ENCODE peak calls at places on chromosomes 7 and 10, in ten cellular contexts. One of them, this sample, is unnamed.

GRCh38 chr7:254337-255037 is 35.5 kb upstream of the FOXL3 start:
- DNase-seq in T-helper 1 cell: no peak
- DNase-seq in HS-5: no peak
- DNase-seq in mucosa of gallbladder: no peak
- DNase-seq in COR-L47: no peak
- DNase-seq in stimulated activated CD4-positive, alpha-beta T cell treated with anti-CD3 and anti-CD28 coated beads, TNF-alpha, amount 100 ng/mL, for 24 hours: no peak
- DNase-seq in NAMALWA: no peak
- DNase-seq in WTC11: no peak
- DNase-seq in ELR: no peak
- DNase-seq in esophagus squamous epithelium: no peak
- DNase-seq in this sample: no peak

GRCh38 chr10:71232089-71232998 is 20.0 kb downstream of the UNC5B start:
- DNase-seq in T-helper 1 cell: no peak
- DNase-seq in HS-5: no peak
- DNase-seq in mucosa of gallbladder: peak; percentile 95
- DNase-seq in COR-L47: no peak
- DNase-seq in stimulated activated CD4-positive, alpha-beta T cell treated with anti-CD3 and anti-CD28 coated beads, TNF-alpha, amount 100 ng/mL, for 24 hours: no peak
- DNase-seq in NAMALWA: no peak
- DNase-seq in WTC11: no peak
- DNase-seq in ELR: no peak
- DNase-seq in esophagus squamous epithelium: no peak
- DNase-seq in this sample: no peak

GRCh38 chr10:21398549-21399345 is 126.7 kb downstream of the SKIDA1 start:
- DNase-seq in T-helper 1 cell: no peak
- DNase-seq in HS-5: peak; percentile 24
- DNase-seq in mucosa of gallbladder: no peak
- DNase-seq in COR-L47: no peak
- DNase-seq in stimulated activated CD4-positive, alpha-beta T cell treated with anti-CD3 and anti-CD28 coated beads, TNF-alpha, amount 100 ng/mL, for 24 hours: no peak
- DNase-seq in NAMALWA: no peak
- DNase-seq in WTC11: no peak
- DNase-seq in ELR: peak; percentile 83
- DNase-seq in esophagus squamous epithelium: no peak
- DNase-seq in this sample: no peak

GRCh38 chr7:115600196-115600595 is 430.4 kb downstream of the TFEC start:
- DNase-seq in T-helper 1 cell: no peak
- DNase-seq in HS-5: no peak
- DNase-seq in mucosa of gallbladder: no peak
- DNase-seq in COR-L47: no peak
- DNase-seq in stimulated activated CD4-positive, alpha-beta T cell treated with anti-CD3 and anti-CD28 coated beads, TNF-alpha, amount 100 ng/mL, for 24 hours: no peak
- DNase-seq in NAMALWA: no peak
- DNase-seq in WTC11: no peak
- DNase-seq in ELR: no peak
- DNase-seq in esophagus squamous epithelium: no peak
- DNase-seq in this sample: no peak

GRCh38 chr10:59587083-59587755 is 122.4 kb downstream of the SLC16A9 start:
- DNase-seq in T-helper 1 cell: no peak
- DNase-seq in HS-5: no peak
- DNase-seq in mucosa of gallbladder: no peak
- DNase-seq in COR-L47: no peak
- DNase-seq in stimulated activated CD4-positive, alpha-beta T cell treated with anti-CD3 and anti-CD28 coated beads, TNF-alpha, amount 100 ng/mL, for 24 hours: no peak
- DNase-seq in NAMALWA: no peak
- DNase-seq in WTC11: no peak
- DNase-seq in ELR: no peak
- DNase-seq in esophagus squamous epithelium: no peak
- DNase-seq in this sample: no peak

GRCh38 chr7:15757041-15757995 is 70.8 kb upstream of the MEOX2 start:
- DNase-seq in T-helper 1 cell: no peak
- DNase-seq in HS-5: no peak
- DNase-seq in mucosa of gallbladder: no peak
- DNase-seq in COR-L47: no peak
- DNase-seq in stimulated activated CD4-positive, alpha-beta T cell treated with anti-CD3 and anti-CD28 coated beads, TNF-alpha, amount 100 ng/mL, for 24 hours: no peak
- DNase-seq in NAMALWA: no peak
- DNase-seq in WTC11: no peak
- DNase-seq in ELR: no peak
- DNase-seq in esophagus squamous epithelium: no peak
- DNase-seq in this sample: no peak

GRCh38 chr7:28028471-28028870 is 152.1 kb downstream of the JAZF1 start:
- DNase-seq in T-helper 1 cell: no peak
- DNase-seq in HS-5: no peak
- DNase-seq in mucosa of gallbladder: no peak
- DNase-seq in COR-L47: no peak
- DNase-seq in stimulated activated CD4-positive, alpha-beta T cell treated with anti-CD3 and anti-CD28 coated beads, TNF-alpha, amount 100 ng/mL, for 24 hours: no peak
- DNase-seq in NAMALWA: no peak
- DNase-seq in WTC11: no peak
- DNase-seq in ELR: no peak
- DNase-seq in esophagus squamous epithelium: no peak
- DNase-seq in this sample: no peak

GRCh38 chr7:55016061-55016745 is 2.6 kb upstream of the EGFR start:
- DNase-seq in T-helper 1 cell: no peak
- DNase-seq in HS-5: no peak
- DNase-seq in mucosa of gallbladder: no peak
- DNase-seq in COR-L47: no peak
- DNase-seq in stimulated activated CD4-positive, alpha-beta T cell treated with anti-CD3 and anti-CD28 coated beads, TNF-alpha, amount 100 ng/mL, for 24 hours: no peak
- DNase-seq in NAMALWA: no peak
- DNase-seq in WTC11: no peak
- DNase-seq in ELR: no peak
- DNase-seq in esophagus squamous epithelium: no peak
- DNase-seq in this sample: no peak

GRCh38 chr10:125768217-125768616 is 7.4 kb downstream of the MMP21 start:
- DNase-seq in T-helper 1 cell: no peak
- DNase-seq in HS-5: no peak
- DNase-seq in mucosa of gallbladder: no peak
- DNase-seq in COR-L47: no peak
- DNase-seq in stimulated activated CD4-positive, alpha-beta T cell treated with anti-CD3 and anti-CD28 coated beads, TNF-alpha, amount 100 ng/mL, for 24 hours: no peak
- DNase-seq in NAMALWA: peak; percentile 11
- DNase-seq in WTC11: no peak
- DNase-seq in ELR: peak; percentile 11
- DNase-seq in esophagus squamous epithelium: no peak
- DNase-seq in this sample: no peak

GRCh38 chr7:47520408-47520807 is 61.5 kb downstream of the TNS3 start:
- DNase-seq in T-helper 1 cell: no peak
- DNase-seq in HS-5: no peak
- DNase-seq in mucosa of gallbladder: peak; percentile 78
- DNase-seq in COR-L47: no peak
- DNase-seq in stimulated activated CD4-positive, alpha-beta T cell treated with anti-CD3 and anti-CD28 coated beads, TNF-alpha, amount 100 ng/mL, for 24 hours: no peak
- DNase-seq in NAMALWA: no peak
- DNase-seq in WTC11: no peak
- DNase-seq in ELR: no peak
- DNase-seq in esophagus squamous epithelium: no peak
- DNase-seq in this sample: no peak

GRCh38 chr10:2813277-2813676 is 254.1 kb upstream of the PFKP start:
- DNase-seq in T-helper 1 cell: no peak
- DNase-seq in HS-5: no peak
- DNase-seq in mucosa of gallbladder: peak; percentile 68
- DNase-seq in COR-L47: no peak
- DNase-seq in stimulated activated CD4-positive, alpha-beta T cell treated with anti-CD3 and anti-CD28 coated beads, TNF-alpha, amount 100 ng/mL, for 24 hours: no peak
- DNase-seq in NAMALWA: no peak
- DNase-seq in WTC11: no peak
- DNase-seq in ELR: no peak
- DNase-seq in esophagus squamous epithelium: no peak
- DNase-seq in this sample: no peak

This sample was measured in activated B cell treated with CpG ODN at 0.5 μM for 24 hours.